ENCODE peak calls at places on chromosomes 16 and 17, in nine cellular contexts. K, B, M, L, I, N, Q, U and E are unnamed samples.

GRCh38 chr17:79792984-79793923 is 3.6 kb downstream of the CBX8 start:
- DNase-seq in K (no peak), B (no peak), M (no peak), L (no peak), I (peak), N (peak), Q (peak), U (peak), E (peak)

GRCh38 chr17:30137158-30137557 is 20.5 kb downstream of the NSRP1 start:
- DNase-seq in K (no peak), B (no peak), M (no peak), L (no peak), I (no peak), N (no peak), Q (no peak), U (no peak), E (no peak)

GRCh38 chr17:15966183-15966878 is 21.4 kb downstream of the ADORA2B start:
- DNase-seq in K (no peak), B (no peak), M (no peak), L (peak), I (peak), N (peak), Q (no peak), U (peak), E (no peak)

GRCh38 chr17:76107507-76107906 is 3.9 kb upstream of the EXOC7 start:
- DNase-seq in K (no peak), B (no peak), M (no peak), L (no peak), I (no peak), N (no peak), Q (no peak), U (peak), E (peak)

GRCh38 chr17:72514888-72515287 is 394.1 kb downstream of the SOX9 start:
- DNase-seq in K (no peak), B (peak), M (peak), L (peak), I (peak), N (no peak), Q (no peak), U (peak), E (peak)

GRCh38 chr17:5049314-5049819 is 14.1 kb upstream of the SLC52A1 start:
- DNase-seq in K (no peak), B (no peak), M (no peak), L (no peak), I (no peak), N (peak), Q (no peak), U (no peak), E (no peak)

GRCh38 chr17:76166168-76166567 is 25.1 kb upstream of the FOXJ1 start:
- DNase-seq in K (no peak), B (no peak), M (no peak), L (peak), I (peak), N (no peak), Q (no peak), U (peak), E (no peak)

GRCh38 chr16:48054881-48055601 is 100.8 kb downstream of the ABCC12 start:
- DNase-seq in K (no peak), B (no peak), M (peak), L (peak), I (peak), N (peak), Q (no peak), U (peak), E (peak)

GRCh38 chr17:11279776-11280344 is 38.8 kb downstream of the SHISA6 start:
- DNase-seq in K (no peak), B (no peak), M (no peak), L (no peak), I (no peak), N (no peak), Q (no peak), U (no peak), E (no peak)

GRCh38 chr17:68455756-68456528 is 1.4 kb downstream of the WIPI1 start:
- DNase-seq in K (no peak), B (no peak), M (no peak), L (no peak), I (peak), N (no peak), Q (peak), U (peak), E (peak)

GRCh38 chr17:77449908-77450741 is 309.4 kb downstream of the SEC14L1 start:
- DNase-seq in K (no peak), B (peak), M (peak), L (peak), I (peak), N (peak), Q (no peak), U (peak), E (peak)

GRCh38 chr16:50265716-50266336 is 525 bp upstream of the ADCY7 start:
- DNase-seq in K (no peak), B (no peak), M (no peak), L (no peak), I (no peak), N (peak), Q (no peak), U (no peak), E (no peak)

GRCh38 chr17:6868579-6868978 is 37.0 kb upstream of the TEKT1 start:
- DNase-seq in K (peak), B (no peak), M (no peak), L (no peak), I (no peak), N (no peak), Q (no peak), U (no peak), E (no peak)

GRCh38 chr17:1829189-1829578 is 518 bp downstream of the SMYD4 start:
- DNase-seq in K (no peak), B (no peak), M (no peak), L (peak), I (no peak), N (peak), Q (no peak), U (peak), E (peak)

GRCh38 chr16:82824408-82824807 is 197.6 kb downstream of the CDH13 start:
- DNase-seq in K (no peak), B (no peak), M (no peak), L (no peak), I (no peak), N (no peak), Q (no peak), U (no peak), E (no peak)

GRCh38 chr17:70137451-70138230 is 31.7 kb upstream of the KCNJ2 start:
- DNase-seq in K (peak), B (no peak), M (peak), L (peak), I (peak), N (no peak), Q (peak), U (peak), E (peak)
- H3K4me3 ChIP-seq in K (peak), B (peak), M (peak), L (peak), I (peak), N (no peak), Q (peak), U (peak), E (peak)

GRCh38 chr17:39631403-39631802 is 4.7 kb downstream of the PPP1R1B start:
- DNase-seq in K (no peak), B (no peak), M (no peak), L (no peak), I (no peak), N (peak), Q (no peak), U (no peak), E (no peak)

GRCh38 chr17:39629494-39629880 is 2.7 kb downstream of the PPP1R1B start:
- DNase-seq in K (no peak), B (no peak), M (no peak), L (no peak), I (no peak), N (peak), Q (no peak), U (no peak), E (no peak)

GRCh38 chr17:39627717-39628516 is 1.2 kb downstream of the PPP1R1B start:
- DNase-seq in K (no peak), B (no peak), M (no peak), L (no peak), I (no peak), N (peak), Q (no peak), U (no peak), E (no peak)

GRCh38 chr17:39628655-39629493 is 2.1 kb downstream of the PPP1R1B start:
- DNase-seq in K (no peak), B (no peak), M (no peak), L (no peak), I (no peak), N (peak), Q (no peak), U (no peak), E (no peak)

DNA sequence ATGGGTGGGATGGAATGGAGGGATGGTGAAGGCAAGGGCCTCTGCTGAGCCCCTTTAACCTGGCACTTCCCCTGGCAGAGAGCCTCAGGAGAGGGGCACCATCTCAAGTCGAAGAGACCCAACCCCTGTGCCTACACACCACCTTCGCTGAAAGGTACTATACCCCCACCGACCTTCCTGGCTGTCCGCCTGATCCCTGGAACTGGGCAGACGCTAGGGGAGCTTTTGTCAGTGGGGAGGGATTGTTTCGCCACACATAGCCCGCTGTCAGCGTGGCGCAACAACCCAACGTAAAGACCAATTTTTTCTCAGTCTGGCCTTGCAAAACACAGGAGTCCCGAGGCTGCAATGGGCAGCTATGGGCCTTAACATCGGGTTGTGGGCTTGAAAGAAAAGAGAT is 3.1 kb downstream of the PPP1R1B start:
- DNase-seq in K (no peak), B (no peak), M (no peak), L (no peak), I (no peak), N (no peak), Q (no peak), U (no peak), E (no peak)
- TF ChIP-seq CTCF in K (no peak), B (no peak), M (no peak), L (no peak), I (no peak), N (no peak), Q (no peak), U (no peak), E (no peak)

DNA sequence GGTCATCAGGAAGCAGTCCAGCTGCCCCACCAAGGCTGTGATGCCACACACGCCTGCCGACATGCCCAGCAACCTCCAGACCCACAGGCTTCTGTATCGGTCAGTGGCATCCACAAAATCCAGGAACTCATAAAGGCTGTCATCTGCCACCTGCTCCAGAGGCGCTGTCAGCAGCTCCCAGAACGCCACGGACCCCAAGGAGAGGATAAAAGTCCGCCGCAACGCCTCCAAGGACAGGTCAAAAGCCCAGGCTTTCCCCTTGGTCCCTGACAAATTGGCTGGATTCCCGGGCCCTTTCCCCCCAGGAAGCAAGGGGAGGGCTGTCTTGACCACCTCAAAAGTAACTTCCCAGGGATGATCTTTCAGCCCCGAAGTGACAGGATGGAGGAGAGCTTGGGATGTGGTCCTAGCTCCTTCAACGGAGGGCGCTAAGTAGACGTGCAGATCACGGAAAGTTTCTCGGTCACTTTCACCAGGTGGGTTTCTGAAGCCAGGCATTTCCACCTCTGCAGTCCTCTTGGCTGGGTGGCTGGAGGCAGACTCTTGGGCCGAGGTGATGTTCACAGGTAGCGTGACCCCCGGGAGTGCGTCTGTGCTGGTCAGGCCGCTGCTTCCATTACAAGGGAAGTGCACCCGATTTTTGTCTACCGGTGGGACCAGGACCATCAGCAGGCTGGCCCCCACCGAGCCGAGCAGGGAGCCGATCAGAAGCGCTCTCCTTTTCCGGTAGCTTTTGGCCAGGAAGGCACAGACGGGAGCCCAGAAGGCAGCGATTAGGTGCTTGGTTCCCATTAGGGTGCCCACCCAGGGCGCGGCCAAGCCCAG is 777 bp downstream of the MFSD6L start:
- DNase-seq in K (no peak), B (no peak), M (no peak), L (no peak), I (no peak), N (no peak), Q (no peak), U (no peak), E (no peak)
- H3K4me3 ChIP-seq in K (no peak), B (no peak), M (no peak), L (no peak), I (no peak), N (peak), Q (no peak), U (no peak), E (no peak)

DNA sequence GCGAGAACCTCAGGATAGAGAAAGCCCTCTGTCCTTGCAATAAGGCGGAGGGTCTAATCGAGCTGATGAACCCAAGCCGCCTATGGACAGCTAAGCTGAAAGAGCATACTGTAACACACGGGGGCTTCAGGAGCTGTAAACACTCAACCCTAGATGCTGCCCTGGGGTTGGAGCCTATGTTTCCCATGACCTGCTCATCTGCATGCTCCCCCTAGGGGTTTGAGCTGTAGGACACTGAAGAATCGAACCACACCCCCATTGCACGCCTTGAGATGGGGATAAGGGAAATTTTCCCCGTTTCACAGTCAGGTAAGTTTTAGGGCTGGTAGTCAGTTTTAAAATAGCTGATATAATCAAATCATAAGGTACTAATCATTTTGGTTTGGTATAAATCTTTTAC is 675.6 kb upstream of the CDH8 start:
- DNase-seq in K (no peak), B (no peak), M (no peak), L (no peak), I (no peak), N (no peak), Q (no peak), U (no peak), E (no peak)
- TF ChIP-seq CTCF in K (no peak), B (no peak), M (no peak), L (no peak), I (no peak), N (no peak), Q (no peak), U (no peak), E (no peak)